ENCODE peak calls at places on chromosome 12, in five cellular contexts. Y, W, V, J and T are unnamed samples. For H3K27me3 and H3K9me3, the result is how much of the 10 kb centered on the place peaks cover.

GRCh38 chr12:46442239-46442638 is 69.7 kb upstream of the SLC38A2 start:
- DNase-seq in Y (no peak), W (no peak), V (no peak), J (no peak), T (no peak)

GRCh38 chr12:47307680-47308399 is 228.1 kb upstream of the AMIGO2 start:
- DNase-seq in Y (peak), W (peak), V (no peak), J (peak), T (peak)

GRCh38 chr12:121796855-121797751 is 3.6 kb upstream of the RHOF start:
- DNase-seq in Y (peak), W (peak), V (peak), J (peak), T (peak)

GRCh38 chr12:120100630-120101029 is 15.9 kb downstream of the RAB35 start:
- DNase-seq in Y (no peak), W (peak), V (peak), J (peak), T (peak)

GRCh38 chr12:117129391-117129790 is 30.2 kb upstream of the TESC start:
- DNase-seq in Y (no peak), W (no peak), V (no peak), J (no peak), T (no peak)

GRCh38 chr12:10015450-10015849 is 5.0 kb downstream of the CLEC12B start:
- DNase-seq in Y (no peak), W (no peak), V (no peak), J (no peak), T (no peak)

GRCh38 chr12:95551913-95552516 is 739 bp upstream of the USP44 start:
- DNase-seq in Y (no peak), W (no peak), V (no peak), J (no peak), T (no peak)

GRCh38 chr12:90953956-90954421 is 987 bp downstream of the CCER1 start:
- DNase-seq in Y (peak), W (no peak), V (peak), J (no peak), T (no peak)

GRCh38 chr12:109111775-109112491 is 4.5 kb upstream of the ACACB start:
- DNase-seq in Y (peak), W (peak), V (peak), J (peak), T (peak)

GRCh38 chr12:38585090-38585489 is 268.5 kb downstream of the ALG10B start:
- DNase-seq in Y (no peak), W (no peak), V (no peak), J (no peak), T (no peak)

GRCh38 chr12:49976547-49976946 is 3.8 kb downstream of the AQP6 start:
- DNase-seq in Y (no peak), W (no peak), V (no peak), J (no peak), T (no peak)

GRCh38 chr12:72191761-72192160 is 80.4 kb upstream of the TRHDE start:
- DNase-seq in Y (no peak), W (no peak), V (no peak), J (no peak), T (no peak)

GRCh38 chr12:50296554-50296953 is 13.2 kb upstream of the LIMA1 start:
- DNase-seq in Y (no peak), W (no peak), V (no peak), J (no peak), T (no peak)

GRCh38 chr12:82912406-82912805 is 225.7 kb downstream of the TMTC2 start:
- DNase-seq in Y (no peak), W (no peak), V (no peak), J (no peak), T (no peak)

GRCh38 chr12:40101747-40102146 is 4.1 kb downstream of the SLC2A13 start:
- DNase-seq in Y (no peak), W (no peak), V (no peak), J (no peak), T (no peak)

DNA sequence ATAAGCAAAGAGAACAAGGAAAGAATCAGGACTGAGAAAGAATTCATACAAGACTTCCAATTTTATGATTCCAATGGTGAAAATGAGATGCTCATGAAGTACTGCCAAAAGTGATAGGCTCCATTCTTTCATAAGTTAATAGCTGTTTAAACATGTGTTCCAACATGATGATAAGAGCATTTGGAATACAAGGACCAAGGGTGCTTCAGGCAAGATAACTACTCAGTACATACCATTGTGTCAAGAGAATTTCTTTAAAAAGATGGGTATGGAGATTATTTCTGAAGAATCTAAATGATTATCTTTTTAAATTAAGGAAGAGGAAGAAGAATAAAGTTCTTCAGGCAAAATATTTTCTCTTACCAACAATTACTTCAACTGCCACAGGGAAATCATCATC is 258.1 kb downstream of the MED13L start:
- DNase-seq in Y (no peak), W (no peak), V (no peak), J (no peak), T (no peak)
- H3K27me3 ChIP-seq in Y (under half), W (under half), V (under half), J (under half), T (under half)

GRCh38 chr12:119072463-119072862 is 91.1 kb downstream of the SRRM4 start:
- DNase-seq in Y (no peak), W (peak), V (no peak), J (no peak), T (no peak)

GRCh38 chr12:119075918-119076317 is 94.6 kb downstream of the SRRM4 start:
- DNase-seq in Y (no peak), W (no peak), V (no peak), J (no peak), T (no peak)

GRCh38 chr12:119071638-119072231 is 90.4 kb downstream of the SRRM4 start:
- DNase-seq in Y (no peak), W (peak), V (no peak), J (no peak), T (no peak)

GRCh38 chr12:119071176-119071575 is 89.8 kb downstream of the SRRM4 start:
- DNase-seq in Y (no peak), W (no peak), V (no peak), J (no peak), T (no peak)

DNA sequence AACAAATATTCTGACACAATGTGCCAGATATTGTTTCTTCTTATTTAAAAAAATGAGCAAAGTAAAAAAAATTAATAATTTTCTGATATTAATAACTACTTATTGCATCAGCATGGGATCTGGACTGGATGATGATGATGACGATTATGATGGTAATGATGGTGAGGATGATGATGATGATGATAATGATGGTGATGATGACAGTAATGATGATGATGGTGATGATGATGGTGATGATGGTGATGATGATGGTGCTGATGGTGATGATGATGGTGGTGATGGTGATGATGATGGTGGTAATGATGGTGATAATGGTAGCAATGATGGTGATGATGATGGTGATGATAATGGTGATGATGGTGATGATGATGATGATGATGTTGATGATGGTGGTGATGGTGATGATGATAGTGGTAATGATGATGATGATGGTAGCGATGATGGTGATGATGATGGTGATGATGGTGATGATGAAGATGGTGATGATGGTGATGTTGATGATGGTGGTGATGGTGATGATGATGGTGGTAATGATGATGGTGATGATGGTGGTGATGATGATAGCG is 94.0 kb downstream of the SRRM4 start:
- DNase-seq in Y (no peak), W (no peak), V (no peak), J (no peak), T (no peak)
- H3K9me3 ChIP-seq in Y (under half), W (under half), V (under half), J (under half), T (under half)

DNA sequence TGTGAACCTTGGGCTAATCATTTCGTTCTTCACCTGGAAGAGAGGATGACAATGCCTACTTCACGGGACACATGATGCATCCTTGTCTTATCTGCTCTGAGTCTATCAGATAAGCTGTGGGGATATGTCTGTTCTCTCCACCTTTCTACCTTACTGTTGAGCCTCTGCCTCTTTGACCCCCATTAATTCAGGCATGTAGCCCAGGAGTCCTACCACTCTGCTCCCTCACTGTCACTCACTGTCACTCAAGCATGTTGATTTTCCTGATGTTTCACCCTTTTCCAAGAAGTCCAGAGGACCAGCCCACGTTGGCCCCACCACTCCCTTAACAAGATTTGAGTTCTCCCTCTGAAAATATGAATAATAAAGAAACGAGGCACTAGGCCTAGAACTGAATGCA is 6.3 kb upstream of the SMUG1 start:
- DNase-seq in Y (no peak), W (no peak), V (no peak), J (no peak), T (no peak)
- H3K27me3 ChIP-seq in Y (under half), W (under half), V (under half), J (half or more), T (under half)

GRCh38 chr12:128961308-128961923 is 108.1 kb downstream of the GLT1D1 start:
- DNase-seq in Y (no peak), W (no peak), V (no peak), J (no peak), T (no peak)
- H3K9me3 ChIP-seq in Y (under half), W (under half), V (under half), J (under half), T (under half)

DNA sequence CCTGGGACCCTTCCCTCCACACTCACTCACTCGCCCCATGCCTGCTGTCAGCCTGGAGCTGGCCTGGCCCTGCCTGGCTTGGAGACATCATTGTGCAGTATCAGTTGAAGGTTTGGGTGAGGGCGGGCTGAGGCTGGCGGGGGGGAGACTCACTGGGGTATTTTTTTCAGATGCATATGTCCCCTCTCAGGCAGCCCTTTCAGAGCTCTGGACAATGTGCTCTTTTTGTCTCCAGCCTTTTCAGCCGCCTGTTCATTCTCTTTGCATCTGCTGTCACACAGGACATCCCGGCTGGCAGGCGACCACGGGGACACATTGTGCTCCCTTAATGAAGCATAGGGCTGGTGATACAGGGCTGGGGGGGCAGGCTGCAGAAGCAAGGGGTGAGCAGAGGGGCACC is 57.0 kb upstream of the PARP11 start:
- DNase-seq in Y (no peak), W (no peak), V (no peak), J (no peak), T (no peak)
- H3K27me3 ChIP-seq in Y (under half), W (under half), V (under half), J (half or more), T (under half)

GRCh38 chr12:132465269-132466190 is 24.4 kb upstream of the FBRSL1 start:
- DNase-seq in Y (no peak), W (no peak), V (peak), J (no peak), T (no peak)
- H3K9me3 ChIP-seq in Y (under half), W (under half), V (under half), J (under half), T (under half)

DNA sequence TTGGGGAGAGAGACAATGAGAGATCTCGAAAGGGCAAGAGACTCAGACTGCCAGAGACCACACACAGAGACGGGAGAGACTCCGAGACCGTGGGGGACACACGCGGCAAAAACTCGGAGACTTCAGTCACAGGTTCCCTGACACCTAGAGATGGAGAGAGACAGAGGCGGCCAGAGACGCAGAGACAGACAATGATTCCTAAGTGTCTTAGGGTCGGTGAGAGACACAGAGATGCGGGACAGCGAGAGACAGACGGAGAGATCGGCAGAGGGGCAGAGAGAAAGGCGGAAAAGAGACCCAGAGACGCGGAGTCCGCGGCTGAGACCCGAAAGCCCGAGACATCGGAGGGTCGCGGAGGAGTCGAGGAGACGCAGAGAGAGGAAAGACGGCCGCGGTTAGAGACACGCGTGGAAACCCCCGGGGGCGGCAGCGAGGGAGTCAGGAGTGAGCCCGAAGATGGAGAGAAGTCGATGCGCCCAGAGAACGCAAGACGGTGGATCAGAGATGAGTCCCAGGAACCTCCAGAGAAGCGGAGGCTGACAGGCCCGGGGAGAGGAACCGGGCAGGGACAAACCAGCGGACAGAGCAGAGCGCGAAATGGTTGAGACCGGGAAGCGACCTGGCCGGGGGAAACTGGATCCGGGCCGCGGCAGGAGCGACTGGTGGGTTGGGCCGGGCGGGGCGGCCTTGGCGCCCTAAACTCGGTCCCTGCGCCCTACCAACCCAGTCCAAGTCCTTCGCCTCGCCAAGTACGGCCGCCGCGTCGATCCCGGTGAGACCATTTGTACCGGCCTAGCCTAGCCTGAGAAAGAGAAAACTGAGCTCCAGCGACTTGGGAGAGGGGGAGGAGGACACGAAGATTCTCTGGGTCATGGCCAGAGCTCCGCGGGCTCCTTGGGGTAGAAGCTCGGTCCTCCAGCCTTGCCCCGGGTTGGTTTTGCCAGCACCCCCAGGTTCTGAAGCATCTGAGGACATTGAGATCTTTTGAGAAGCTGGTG is 7.6 kb downstream of the LHX5 start:
- DNase-seq in Y (no peak), W (peak), V (no peak), J (no peak), T (no peak)
- H3K27me3 ChIP-seq in Y (under half), W (half or more), V (under half), J (half or more), T (under half)

DNA sequence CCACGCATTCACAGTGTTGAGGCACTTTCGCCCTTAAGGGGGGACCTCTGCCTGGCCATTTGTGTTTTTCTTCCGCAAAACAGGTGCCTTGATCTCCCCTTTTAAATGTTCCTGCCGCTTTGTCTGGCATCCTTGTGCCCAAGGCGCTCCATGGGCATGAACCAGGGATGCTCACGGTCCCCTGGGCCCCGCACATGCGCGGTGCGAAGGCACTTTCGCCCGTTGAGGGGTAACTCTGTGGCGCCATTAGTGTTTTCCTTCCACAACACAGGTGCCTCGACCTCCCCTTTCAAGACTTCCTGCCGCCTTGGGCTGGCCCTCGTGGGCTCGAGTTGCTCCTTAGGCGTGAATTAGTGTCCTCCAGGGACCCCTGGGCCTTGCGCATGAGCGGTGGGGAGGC is 335.5 kb downstream of the ALG10 start:
- DNase-seq in Y (no peak), W (no peak), V (no peak), J (no peak), T (no peak)
- H3K9me3 ChIP-seq in Y (under half), W (under half), V (under half), J (half or more), T (under half)

GRCh38 chr12:125193376-125193775 is 128.1 kb downstream of the AACS start:
- DNase-seq in Y (no peak), W (no peak), V (no peak), J (no peak), T (no peak)
- H3K27me3 ChIP-seq in Y (under half), W (under half), V (under half), J (half or more), T (under half)

GRCh38 chr12:133105620-133106019 is 24.5 kb downstream of the ZNF891 start:
- DNase-seq in Y (no peak), W (no peak), V (no peak), J (no peak), T (no peak)
- H3K9me3 ChIP-seq in Y (half or more), W (half or more), V (half or more), J (half or more), T (under half)